ENCODE peak calls at places on chromosomes 2 and 18, in six cellular contexts. One of them, this sample, is unnamed.

GRCh38 chr2:222518570-222519381 is 94.4 kb downstream of the SGPP2 start:
- ATAC-seq in pancreas: peak; percentile 66
- ATAC-seq in Right ventricle myocardium superior: peak; percentile 83
- ATAC-seq in foreskin keratinocyte: peak; percentile 79
- ATAC-seq in activated CD8-positive, alpha-beta T cell treated with anti-CD3 and anti-CD28 coated beads for 36 hours: no peak
- ATAC-seq in A549: peak; percentile 34
- ATAC-seq in this sample: no peak

GRCh38 chr2:105184420-105184819 is 57.1 kb upstream of the GPR45 start:
- ATAC-seq in activated CD8-positive, alpha-beta T cell treated with anti-CD3 and anti-CD28 coated beads for 36 hours: no peak
- ATAC-seq in A549: no peak
- ATAC-seq in Right ventricle myocardium superior: no peak
- ATAC-seq in foreskin keratinocyte: peak; percentile 9
- ATAC-seq in pancreas: peak; percentile 57
- ATAC-seq in this sample: no peak

GRCh38 chr18:9838144-9838877 is 47.5 kb upstream of the TXNDC2 start:
- ATAC-seq in A549: no peak
- ATAC-seq in foreskin keratinocyte: peak; percentile 51
- ATAC-seq in Right ventricle myocardium superior: peak; percentile 90
- ATAC-seq in activated CD8-positive, alpha-beta T cell treated with anti-CD3 and anti-CD28 coated beads for 36 hours: no peak
- ATAC-seq in pancreas: peak; percentile 60
- ATAC-seq in this sample: no peak

GRCh38 chr2:238669581-238670340 is 178.1 kb upstream of the TWIST2 start:
- ATAC-seq in A549: no peak
- ATAC-seq in foreskin keratinocyte: no peak
- ATAC-seq in Right ventricle myocardium superior: no peak
- ATAC-seq in pancreas: no peak
- ATAC-seq in activated CD8-positive, alpha-beta T cell treated with anti-CD3 and anti-CD28 coated beads for 36 hours: peak; percentile 30
- ATAC-seq in this sample: no peak

GRCh38 chr18:32373995-32374394 is 96.7 kb downstream of the GAREM1 start:
- ATAC-seq in foreskin keratinocyte: peak; percentile 4
- ATAC-seq in pancreas: peak; percentile 36
- ATAC-seq in activated CD8-positive, alpha-beta T cell treated with anti-CD3 and anti-CD28 coated beads for 36 hours: no peak
- ATAC-seq in Right ventricle myocardium superior: peak; percentile 59
- ATAC-seq in A549: no peak
- ATAC-seq in this sample: no peak

GRCh38 chr2:54559593-54560145 is 103.5 kb downstream of the SPTBN1 start:
- ATAC-seq in foreskin keratinocyte: peak; percentile 21
- ATAC-seq in A549: no peak
- ATAC-seq in pancreas: peak; percentile 44
- ATAC-seq in activated CD8-positive, alpha-beta T cell treated with anti-CD3 and anti-CD28 coated beads for 36 hours: peak; percentile 3
- ATAC-seq in Right ventricle myocardium superior: peak; percentile 50
- ATAC-seq in this sample: no peak

GRCh38 chr18:44789704-44790103 is 109.0 kb downstream of the SETBP1 start:
- ATAC-seq in pancreas: peak; percentile 59
- ATAC-seq in activated CD8-positive, alpha-beta T cell treated with anti-CD3 and anti-CD28 coated beads for 36 hours: no peak
- ATAC-seq in foreskin keratinocyte: peak; percentile 71
- ATAC-seq in Right ventricle myocardium superior: peak; percentile 33
- ATAC-seq in A549: no peak
- ATAC-seq in this sample: peak; percentile 50

GRCh38 chr18:31057031-31057430 is 14.5 kb upstream of the DSC3 start:
- ATAC-seq in activated CD8-positive, alpha-beta T cell treated with anti-CD3 and anti-CD28 coated beads for 36 hours: no peak
- ATAC-seq in pancreas: no peak
- ATAC-seq in Right ventricle myocardium superior: no peak
- ATAC-seq in A549: no peak
- ATAC-seq in foreskin keratinocyte: no peak
- ATAC-seq in this sample: no peak

GRCh38 chr2:11097038-11097720 is 58.1 kb upstream of the SLC66A3 start:
- ATAC-seq in foreskin keratinocyte: no peak
- ATAC-seq in pancreas: peak; percentile 26
- ATAC-seq in activated CD8-positive, alpha-beta T cell treated with anti-CD3 and anti-CD28 coated beads for 36 hours: no peak
- ATAC-seq in Right ventricle myocardium superior: peak; percentile 88
- ATAC-seq in A549: peak; percentile 48
- ATAC-seq in this sample: no peak

GRCh38 chr18:48300463-48300961 is 108.7 kb downstream of the ZBTB7C start:
- ATAC-seq in pancreas: peak; percentile 37
- ATAC-seq in foreskin keratinocyte: peak; percentile 34
- ATAC-seq in activated CD8-positive, alpha-beta T cell treated with anti-CD3 and anti-CD28 coated beads for 36 hours: no peak
- ATAC-seq in Right ventricle myocardium superior: peak; percentile 55
- ATAC-seq in A549: no peak
- ATAC-seq in this sample: no peak

GRCh38 chr2:239400000-239400831 is 604 bp downstream of the HDAC4 start:
- ATAC-seq in pancreas: no peak
- ATAC-seq in activated CD8-positive, alpha-beta T cell treated with anti-CD3 and anti-CD28 coated beads for 36 hours: no peak
- ATAC-seq in A549: peak; percentile 27
- ATAC-seq in foreskin keratinocyte: no peak
- ATAC-seq in Right ventricle myocardium superior: no peak
- ATAC-seq in this sample: no peak

GRCh38 chr2:128304715-128305554 is 13.7 kb downstream of the HS6ST1 start:
- ATAC-seq in Right ventricle myocardium superior: peak; percentile 66
- ATAC-seq in A549: peak; percentile 35
- ATAC-seq in activated CD8-positive, alpha-beta T cell treated with anti-CD3 and anti-CD28 coated beads for 36 hours: no peak
- ATAC-seq in pancreas: peak; percentile 61
- ATAC-seq in foreskin keratinocyte: peak; percentile 80
- ATAC-seq in this sample: no peak

GRCh38 chr2:25740810-25741381 is 67.5 kb upstream of the DTNB start:
- ATAC-seq in Right ventricle myocardium superior: no peak
- ATAC-seq in activated CD8-positive, alpha-beta T cell treated with anti-CD3 and anti-CD28 coated beads for 36 hours: no peak
- ATAC-seq in A549: no peak
- ATAC-seq in foreskin keratinocyte: no peak
- ATAC-seq in pancreas: peak; percentile 64
- ATAC-seq in this sample: no peak

GRCh38 chr2:105432749-105433148 is 33.9 kb upstream of the FHL2 start:
- ATAC-seq in Right ventricle myocardium superior: no peak
- ATAC-seq in activated CD8-positive, alpha-beta T cell treated with anti-CD3 and anti-CD28 coated beads for 36 hours: no peak
- ATAC-seq in A549: no peak
- ATAC-seq in pancreas: peak; percentile 44
- ATAC-seq in foreskin keratinocyte: no peak
- ATAC-seq in this sample: no peak

GRCh38 chr18:26228562-26229260 is 2.5 kb downstream of the TAF4B start:
- ATAC-seq in A549: no peak
- ATAC-seq in pancreas: no peak
- ATAC-seq in foreskin keratinocyte: no peak
- ATAC-seq in Right ventricle myocardium superior: no peak
- ATAC-seq in activated CD8-positive, alpha-beta T cell treated with anti-CD3 and anti-CD28 coated beads for 36 hours: no peak
- ATAC-seq in this sample: no peak

GRCh38 chr18:1422634-1423033 is 518.0 kb downstream of the ADCYAP1 start:
- ATAC-seq in foreskin keratinocyte: no peak
- ATAC-seq in pancreas: no peak
- ATAC-seq in activated CD8-positive, alpha-beta T cell treated with anti-CD3 and anti-CD28 coated beads for 36 hours: no peak
- ATAC-seq in Right ventricle myocardium superior: no peak
- ATAC-seq in A549: no peak
- ATAC-seq in this sample: no peak

GRCh38 chr2:168233726-168234406 is 13.5 kb downstream of the STK39 start:
- ATAC-seq in activated CD8-positive, alpha-beta T cell treated with anti-CD3 and anti-CD28 coated beads for 36 hours: peak; percentile 37
- ATAC-seq in foreskin keratinocyte: no peak
- ATAC-seq in pancreas: no peak
- ATAC-seq in Right ventricle myocardium superior: no peak
- ATAC-seq in A549: no peak
- ATAC-seq in this sample: no peak

GRCh38 chr2:118031566-118031965 is 17.7 kb upstream of the CCDC93 start:
- ATAC-seq in foreskin keratinocyte: no peak
- ATAC-seq in pancreas: no peak
- ATAC-seq in Right ventricle myocardium superior: no peak
- ATAC-seq in activated CD8-positive, alpha-beta T cell treated with anti-CD3 and anti-CD28 coated beads for 36 hours: no peak
- ATAC-seq in A549: no peak
- ATAC-seq in this sample: no peak

GRCh38 chr2:31269087-31269486 is 35.1 kb downstream of the EHD3 start:
- ATAC-seq in activated CD8-positive, alpha-beta T cell treated with anti-CD3 and anti-CD28 coated beads for 36 hours: no peak
- ATAC-seq in A549: no peak
- ATAC-seq in foreskin keratinocyte: no peak
- ATAC-seq in Right ventricle myocardium superior: peak; percentile 55
- ATAC-seq in pancreas: no peak
- ATAC-seq in this sample: no peak

GRCh38 chr2:31054817-31055216 is 83.4 kb downstream of the GALNT14 start:
- ATAC-seq in pancreas: no peak
- ATAC-seq in foreskin keratinocyte: no peak
- ATAC-seq in activated CD8-positive, alpha-beta T cell treated with anti-CD3 and anti-CD28 coated beads for 36 hours: no peak
- ATAC-seq in A549: no peak
- ATAC-seq in Right ventricle myocardium superior: peak; percentile 45
- ATAC-seq in this sample: no peak

GRCh38 chr2:8144131-8144631 is 537.7 kb upstream of the ID2 start:
- ATAC-seq in foreskin keratinocyte: no peak
- ATAC-seq in activated CD8-positive, alpha-beta T cell treated with anti-CD3 and anti-CD28 coated beads for 36 hours: no peak
- ATAC-seq in pancreas: no peak
- ATAC-seq in Right ventricle myocardium superior: no peak
- ATAC-seq in A549: no peak
- ATAC-seq in this sample: no peak

GRCh38 chr2:153405196-153405595 is 73.4 kb downstream of the RPRM start:
- ATAC-seq in Right ventricle myocardium superior: no peak
- ATAC-seq in activated CD8-positive, alpha-beta T cell treated with anti-CD3 and anti-CD28 coated beads for 36 hours: no peak
- ATAC-seq in pancreas: no peak
- ATAC-seq in A549: no peak
- ATAC-seq in foreskin keratinocyte: peak; percentile 90
- ATAC-seq in this sample: no peak

GRCh38 chr2:8592736-8593135 is 89.1 kb upstream of the ID2 start:
- ATAC-seq in pancreas: no peak
- ATAC-seq in foreskin keratinocyte: no peak
- ATAC-seq in A549: no peak
- ATAC-seq in activated CD8-positive, alpha-beta T cell treated with anti-CD3 and anti-CD28 coated beads for 36 hours: no peak
- ATAC-seq in Right ventricle myocardium superior: peak; percentile 77
- ATAC-seq in this sample: no peak

GRCh38 chr18:61942072-61942471 is 49.3 kb upstream of the RNF152 start:
- ATAC-seq in activated CD8-positive, alpha-beta T cell treated with anti-CD3 and anti-CD28 coated beads for 36 hours: no peak
- ATAC-seq in Right ventricle myocardium superior: no peak
- ATAC-seq in foreskin keratinocyte: no peak
- ATAC-seq in pancreas: no peak
- ATAC-seq in A549: no peak
- ATAC-seq in this sample: no peak

GRCh38 chr18:8627107-8627472 is 17.9 kb downstream of the RAB12 start:
- ATAC-seq in Right ventricle myocardium superior: peak; percentile 69
- ATAC-seq in A549: no peak
- ATAC-seq in pancreas: no peak
- ATAC-seq in activated CD8-positive, alpha-beta T cell treated with anti-CD3 and anti-CD28 coated beads for 36 hours: no peak
- ATAC-seq in foreskin keratinocyte: no peak
- ATAC-seq in this sample: no peak

GRCh38 chr18:74064510-74064909 is 83.1 kb downstream of the FBXO15 start:
- ATAC-seq in foreskin keratinocyte: no peak
- ATAC-seq in pancreas: peak; percentile 22
- ATAC-seq in Right ventricle myocardium superior: no peak
- ATAC-seq in A549: no peak
- ATAC-seq in activated CD8-positive, alpha-beta T cell treated with anti-CD3 and anti-CD28 coated beads for 36 hours: peak; percentile 68
- ATAC-seq in this sample: peak; percentile 59

GRCh38 chr2:88184762-88185161 is 14.6 kb downstream of the THNSL2 start:
- ATAC-seq in A549: no peak
- ATAC-seq in foreskin keratinocyte: no peak
- ATAC-seq in pancreas: no peak
- ATAC-seq in Right ventricle myocardium superior: no peak
- ATAC-seq in activated CD8-positive, alpha-beta T cell treated with anti-CD3 and anti-CD28 coated beads for 36 hours: no peak
- ATAC-seq in this sample: no peak

GRCh38 chr2:183455056-183455455 is 330.8 kb downstream of the NUP35 start:
- ATAC-seq in activated CD8-positive, alpha-beta T cell treated with anti-CD3 and anti-CD28 coated beads for 36 hours: no peak
- ATAC-seq in A549: no peak
- ATAC-seq in Right ventricle myocardium superior: no peak
- ATAC-seq in foreskin keratinocyte: no peak
- ATAC-seq in pancreas: no peak
- ATAC-seq in this sample: no peak

GRCh38 chr18:9095297-9096012 is 7.0 kb upstream of the NDUFV2 start:
- ATAC-seq in pancreas: peak; percentile 41
- ATAC-seq in Right ventricle myocardium superior: no peak
- ATAC-seq in activated CD8-positive, alpha-beta T cell treated with anti-CD3 and anti-CD28 coated beads for 36 hours: peak; percentile 71
- ATAC-seq in A549: no peak
- ATAC-seq in foreskin keratinocyte: no peak
- ATAC-seq in this sample: peak; percentile 96

GRCh38 chr2:136919682-136920081 is 154.3 kb downstream of the THSD7B start:
- ATAC-seq in Right ventricle myocardium superior: no peak
- ATAC-seq in pancreas: no peak
- ATAC-seq in A549: no peak
- ATAC-seq in foreskin keratinocyte: no peak
- ATAC-seq in activated CD8-positive, alpha-beta T cell treated with anti-CD3 and anti-CD28 coated beads for 36 hours: no peak
- ATAC-seq in this sample: peak; percentile 34

GRCh38 chr2:20506281-20506685 is 59.4 kb downstream of the RHOB start:
- ATAC-seq in foreskin keratinocyte: no peak
- ATAC-seq in A549: no peak
- ATAC-seq in Right ventricle myocardium superior: no peak
- ATAC-seq in activated CD8-positive, alpha-beta T cell treated with anti-CD3 and anti-CD28 coated beads for 36 hours: no peak
- ATAC-seq in pancreas: no peak
- ATAC-seq in this sample: no peak

GRCh38 chr2:174490032-174490431 is 3.2 kb upstream of the GPR155 start:
- ATAC-seq in activated CD8-positive, alpha-beta T cell treated with anti-CD3 and anti-CD28 coated beads for 36 hours: no peak
- ATAC-seq in A549: no peak
- ATAC-seq in pancreas: no peak
- ATAC-seq in foreskin keratinocyte: no peak
- ATAC-seq in Right ventricle myocardium superior: no peak
- ATAC-seq in this sample: no peak

GRCh38 chr2:196372811-196373664 is 201.7 kb upstream of the STK17B start:
- ATAC-seq in foreskin keratinocyte: no peak
- ATAC-seq in pancreas: no peak
- ATAC-seq in A549: no peak
- ATAC-seq in activated CD8-positive, alpha-beta T cell treated with anti-CD3 and anti-CD28 coated beads for 36 hours: no peak
- ATAC-seq in Right ventricle myocardium superior: peak; percentile 82
- ATAC-seq in this sample: no peak

GRCh38 chr2:65081232-65081685 is 25.0 kb downstream of the CEP68 start:
- ATAC-seq in pancreas: peak; percentile 74
- ATAC-seq in Right ventricle myocardium superior: peak; percentile 69
- ATAC-seq in foreskin keratinocyte: no peak
- ATAC-seq in activated CD8-positive, alpha-beta T cell treated with anti-CD3 and anti-CD28 coated beads for 36 hours: no peak
- ATAC-seq in A549: no peak
- ATAC-seq in this sample: no peak

GRCh38 chr2:231000211-231000904 is 4.4 kb downstream of the SPATA3 start:
- ATAC-seq in A549: peak; percentile 83
- ATAC-seq in foreskin keratinocyte: no peak
- ATAC-seq in activated CD8-positive, alpha-beta T cell treated with anti-CD3 and anti-CD28 coated beads for 36 hours: no peak
- ATAC-seq in pancreas: peak; percentile 82
- ATAC-seq in Right ventricle myocardium superior: no peak
- ATAC-seq in this sample: no peak

GRCh38 chr2:112923237-112923966 is 12.4 kb downstream of the IL37 start:
- ATAC-seq in activated CD8-positive, alpha-beta T cell treated with anti-CD3 and anti-CD28 coated beads for 36 hours: peak; percentile 41
- ATAC-seq in A549: no peak
- ATAC-seq in Right ventricle myocardium superior: no peak
- ATAC-seq in pancreas: no peak
- ATAC-seq in foreskin keratinocyte: no peak
- ATAC-seq in this sample: no peak

GRCh38 chr2:145587922-145588321 is 1068.0 kb upstream of the ZEB2 start:
- ATAC-seq in pancreas: no peak
- ATAC-seq in Right ventricle myocardium superior: no peak
- ATAC-seq in foreskin keratinocyte: no peak
- ATAC-seq in activated CD8-positive, alpha-beta T cell treated with anti-CD3 and anti-CD28 coated beads for 36 hours: no peak
- ATAC-seq in A549: no peak
- ATAC-seq in this sample: no peak